ENCODE peak calls at places on chromosomes 16 and 17, in seven cellular contexts. U is GM12878, N is prostate gland, X is heart left ventricle, L is tibial nerve, K is transverse colon, M is endothelial cell of umbilical vein. Q is an unnamed sample. For H3K4me1, the result is how much of the 10 kb centered on the place peaks cover.

GRCh38 chr17:21031756-21032396 is 10.9 kb downstream of the USP22 start:
- DNase-seq in L (no peak), K (no peak), N (no peak), U (no peak), M (no peak), X (no peak), Q (no peak)

GRCh38 chr16:2159052-2159838 is 3.7 kb downstream of the TRAF7 start:
- DNase-seq in N (no peak), U (no peak), X (no peak), K (peak), M (peak), L (peak), Q (no peak)

GRCh38 chr17:65438173-65438572 is 123.3 kb downstream of the AXIN2 start:
- DNase-seq in N (no peak), K (no peak), X (no peak), L (no peak), M (no peak), U (no peak), Q (no peak)

GRCh38 chr16:28168991-28169554 is 42.7 kb downstream of the XPO6 start:
- DNase-seq in X (no peak), K (no peak), L (no peak), U (no peak), M (no peak), N (no peak), Q (no peak)

GRCh38 chr16:55328611-55329569 is 4.9 kb downstream of the IRX6 start:
- DNase-seq in N (no peak), U (no peak), K (no peak), L (no peak), X (no peak), M (no peak), Q (no peak)

GRCh38 chr16:84199861-84200260 is 8.9 kb downstream of the ADAD2 start:
- DNase-seq in X (no peak), K (no peak), M (no peak), L (peak), N (peak), U (no peak), Q (no peak)

GRCh38 chr17:29622337-29623282 is at the start of gene CORO6:
- DNase-seq in U (no peak), X (peak), M (peak), L (peak), K (peak), N (no peak), Q (peak)

GRCh38 chr17:59425085-59425901 is 93.8 kb downstream of the YPEL2 start:
- DNase-seq in N (no peak), K (peak), M (peak), U (no peak), L (peak), X (peak), Q (no peak)

GRCh38 chr16:55171241-55171640 is 152.8 kb upstream of the IRX6 start:
- DNase-seq in N (no peak), U (no peak), L (no peak), M (no peak), X (no peak), K (no peak), Q (no peak)

GRCh38 chr16:29807426-29808218 is 1.3 kb downstream of the MAZ start:
- DNase-seq in X (peak), N (peak), U (no peak), K (peak), M (peak), L (peak), Q (peak)
- TF ChIP-seq POLR2A in X (peak), N (peak), U (peak), K (peak), M (peak), L (no peak), Q (peak)

DNA sequence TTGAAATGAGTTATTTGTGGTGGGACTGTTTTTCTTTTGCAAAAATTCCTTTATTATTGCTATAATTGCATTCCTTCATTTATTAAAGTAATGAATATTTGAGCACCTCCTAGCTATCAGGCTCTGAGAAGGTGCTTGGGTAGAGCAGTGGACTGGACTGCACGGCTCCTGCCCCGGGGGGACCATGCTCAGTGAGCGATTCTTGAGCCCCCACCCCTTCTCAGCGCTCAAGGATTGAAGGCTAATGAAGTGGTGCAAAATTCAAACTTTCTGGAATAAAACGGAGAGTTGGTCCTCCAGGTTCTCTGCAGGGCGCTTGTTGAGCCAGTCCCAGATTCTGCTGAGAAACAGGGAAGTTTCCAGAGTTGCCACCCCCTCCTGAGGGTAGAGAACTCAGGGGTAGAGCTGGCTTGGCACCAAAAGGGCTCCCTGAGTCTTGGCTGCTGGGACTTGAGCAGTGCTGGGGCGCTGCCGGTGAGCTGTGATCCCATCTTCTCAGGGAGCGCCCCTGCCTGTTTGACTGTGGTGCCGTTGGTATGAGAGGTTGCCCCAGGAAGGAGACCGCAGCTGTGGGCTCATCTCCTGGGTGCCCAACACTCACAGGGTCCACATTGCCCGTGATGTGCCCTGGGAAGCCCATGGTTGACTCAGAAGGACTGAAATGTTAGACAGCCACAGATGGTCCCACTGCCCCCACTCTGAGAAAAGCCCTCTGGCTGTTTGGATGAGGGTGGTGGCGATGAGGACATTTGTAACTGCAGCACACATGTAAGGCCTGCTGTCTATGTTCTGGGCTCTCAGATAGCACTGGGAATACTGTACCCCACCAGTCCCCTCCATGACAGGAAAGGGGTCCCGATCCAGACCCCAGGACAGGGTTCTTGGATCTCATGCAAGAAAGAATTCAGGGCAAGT is 20.0 kb downstream of the KSR1 start:
- DNase-seq in L (no peak), M (no peak), K (no peak), U (no peak), X (no peak), N (no peak), Q (no peak)
- H3K4me1 ChIP-seq in L (under half), M (under half), K (under half), U (half or more), X (under half), N (under half), Q (under half)

GRCh38 chr17:15503731-15504130 is 36.3 kb upstream of the CDRT4 start:
- DNase-seq in M (no peak), N (no peak), U (no peak), L (no peak), K (no peak), X (no peak), Q (no peak)

GRCh38 chr17:15498107-15498506 is 30.7 kb upstream of the CDRT4 start:
- DNase-seq in X (no peak), M (no peak), L (no peak), U (no peak), K (no peak), N (no peak), Q (no peak)

GRCh38 chr17:15502315-15503112 is 35.1 kb upstream of the CDRT4 start:
- DNase-seq in M (peak), X (peak), U (no peak), K (peak), L (peak), N (peak), Q (peak)

GRCh38 chr17:15501282-15501681 is 33.9 kb upstream of the CDRT4 start:
- DNase-seq in K (no peak), L (no peak), X (no peak), N (no peak), U (no peak), M (no peak), Q (no peak)

DNA sequence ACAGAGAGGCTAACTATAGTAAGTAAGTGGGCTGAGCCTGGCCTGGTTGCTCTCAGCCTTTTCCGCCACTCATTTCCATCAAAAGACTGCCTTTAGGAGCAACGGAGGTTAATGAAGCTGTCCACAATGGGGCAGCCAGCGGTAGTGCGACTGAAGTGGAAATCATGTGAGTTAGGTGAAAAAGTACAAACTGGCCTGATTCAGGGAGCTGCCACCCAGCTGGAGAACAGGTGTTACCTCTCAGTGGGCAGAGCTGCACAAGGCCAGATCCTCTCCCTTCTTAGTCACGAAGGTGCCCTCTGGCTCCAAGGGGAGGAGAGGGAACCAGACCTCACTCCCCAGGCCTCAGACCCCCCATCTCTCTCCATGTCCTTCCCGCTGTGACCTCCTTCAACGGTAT is 34.4 kb upstream of the CDRT4 start:
- DNase-seq in M (no peak), N (no peak), L (no peak), X (no peak), U (no peak), K (no peak), Q (no peak)
- H3K27ac ChIP-seq in M (peak), N (no peak), L (peak), X (peak), U (no peak), K (peak), Q (peak)

GRCh38 chr17:57892820-57893595 is 43.2 kb upstream of the MRPS23 start:
- DNase-seq in K (peak), U (no peak), X (peak), M (peak), N (peak), L (peak), Q (peak)
- TF ChIP-seq POLR2A in K (peak), U (no peak), X (no peak), M (no peak), N (peak), L (no peak), Q (no peak)

GRCh38 chr17:32807577-32807976 is 69.3 kb downstream of the MYO1D start:
- DNase-seq in K (no peak), L (no peak), M (peak), X (no peak), U (no peak), N (no peak), Q (no peak)
- H3K4me1 ChIP-seq in K (under half), L (under half), M (half or more), X (under half), U (under half), N (under half), Q (under half)

GRCh38 chr17:43942286-43942685 is at the start of gene PPY:
- DNase-seq in K (no peak), U (no peak), N (no peak), M (no peak), X (no peak), L (no peak), Q (no peak)

GRCh38 chr17:43938838-43939182 is 3.5 kb downstream of the PPY start:
- DNase-seq in L (no peak), U (no peak), N (no peak), X (no peak), K (no peak), M (no peak), Q (no peak)

GRCh38 chr17:43943769-43944418 is 1.6 kb upstream of the PPY start:
- DNase-seq in N (peak), L (peak), K (peak), M (peak), U (peak), X (peak), Q (peak)

GRCh38 chr17:43939886-43940285 is 2.4 kb downstream of the PPY start:
- DNase-seq in U (no peak), K (no peak), N (no peak), M (no peak), L (no peak), X (no peak), Q (no peak)

GRCh38 chr17:43940630-43941029 is 1.6 kb downstream of the PPY start:
- DNase-seq in M (peak), N (no peak), U (no peak), L (no peak), K (no peak), X (peak), Q (no peak)
- H3K27ac ChIP-seq in M (no peak), N (no peak), U (no peak), L (no peak), K (no peak), X (no peak), Q (no peak)

DNA sequence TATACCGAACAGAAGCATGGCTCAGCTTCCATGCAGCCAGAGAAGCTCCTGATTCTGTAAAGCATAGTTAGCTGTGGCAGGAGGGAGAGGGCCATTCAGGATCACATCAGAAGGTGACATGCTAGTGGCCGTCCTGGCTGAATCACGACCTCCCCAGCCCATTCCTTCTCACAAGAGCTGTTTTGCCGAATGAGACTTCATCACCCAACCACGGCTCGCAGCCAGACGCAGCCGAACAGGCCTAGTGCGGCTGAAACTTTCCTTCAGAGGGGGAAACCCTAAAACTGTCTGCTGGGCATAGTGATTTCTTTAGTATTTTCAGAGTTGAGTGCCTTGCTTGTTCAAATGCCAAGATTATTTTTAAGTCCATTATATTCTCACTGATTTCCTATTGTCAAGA is 343.7 kb downstream of the CPPED1 start:
- DNase-seq in U (no peak), N (no peak), M (no peak), X (no peak), L (no peak), K (no peak), Q (no peak)
- TF ChIP-seq POLR2A in U (no peak), N (no peak), M (no peak), X (no peak), L (no peak), K (no peak), Q (no peak)

Q was measured in Peyer's patch.